ENCODE peak calls at places on chromosome 18, in five cellular contexts. One of them, this sample, is unnamed. For H3K4me1, the result is how much of the 10 kb centered on the place peaks cover.

GRCh38 chr18:65751145-65752085 is 603 bp downstream of the CDH7 start:
- DNase-seq in breast epithelium: no peak
- DNase-seq in cardiac muscle cell: peak
- DNase-seq in mucosa of descending colon: no peak
- DNase-seq in HCT116: no peak
- DNase-seq in this sample: no peak

GRCh38 chr18:3675446-3675845 is 225.5 kb downstream of the TGIF1 start:
- DNase-seq in HCT116: no peak
- DNase-seq in breast epithelium: no peak
- DNase-seq in cardiac muscle cell: no peak
- DNase-seq in mucosa of descending colon: no peak
- DNase-seq in this sample: no peak

GRCh38 chr18:26911840-26912239 is 46.3 kb upstream of the AQP4 start:
- DNase-seq in breast epithelium: no peak
- DNase-seq in mucosa of descending colon: no peak
- DNase-seq in cardiac muscle cell: peak
- DNase-seq in HCT116: no peak
- DNase-seq in this sample: no peak

GRCh38 chr18:9218052-9218451 is 81.5 kb downstream of the ANKRD12 start:
- DNase-seq in HCT116: no peak
- DNase-seq in mucosa of descending colon: no peak
- DNase-seq in cardiac muscle cell: no peak
- DNase-seq in breast epithelium: no peak
- DNase-seq in this sample: no peak

GRCh38 chr18:14917311-14917710 is 169.3 kb downstream of the ANKRD30B start:
- DNase-seq in breast epithelium: no peak
- DNase-seq in HCT116: no peak
- DNase-seq in mucosa of descending colon: no peak
- DNase-seq in cardiac muscle cell: no peak
- DNase-seq in this sample: no peak

GRCh38 chr18:57004366-57005121 is 142.3 kb upstream of the BOD1L2 start:
- DNase-seq in breast epithelium: no peak
- DNase-seq in cardiac muscle cell: no peak
- DNase-seq in HCT116: no peak
- DNase-seq in mucosa of descending colon: no peak
- DNase-seq in this sample: no peak

GRCh38 chr18:58405107-58405898 is 223.6 kb downstream of the ALPK2 start:
- DNase-seq in breast epithelium: no peak
- DNase-seq in HCT116: no peak
- DNase-seq in cardiac muscle cell: no peak
- DNase-seq in mucosa of descending colon: no peak
- DNase-seq in this sample: no peak

GRCh38 chr18:67318651-67319050 is 197.9 kb downstream of the DSEL start:
- DNase-seq in breast epithelium: no peak
- DNase-seq in cardiac muscle cell: no peak
- DNase-seq in mucosa of descending colon: no peak
- DNase-seq in HCT116: no peak
- DNase-seq in this sample: no peak

GRCh38 chr18:45589559-45590041 is 25.7 kb upstream of the SLC14A2 start:
- DNase-seq in HCT116: no peak
- DNase-seq in cardiac muscle cell: no peak
- DNase-seq in mucosa of descending colon: no peak
- DNase-seq in breast epithelium: no peak
- DNase-seq in this sample: no peak
- H3K4me3 ChIP-seq in HCT116: no peak
- H3K4me3 ChIP-seq in cardiac muscle cell: no peak
- H3K4me3 ChIP-seq in mucosa of descending colon: no peak
- H3K4me3 ChIP-seq in breast epithelium: no peak
- H3K4me3 ChIP-seq in this sample: no peak

DNA sequence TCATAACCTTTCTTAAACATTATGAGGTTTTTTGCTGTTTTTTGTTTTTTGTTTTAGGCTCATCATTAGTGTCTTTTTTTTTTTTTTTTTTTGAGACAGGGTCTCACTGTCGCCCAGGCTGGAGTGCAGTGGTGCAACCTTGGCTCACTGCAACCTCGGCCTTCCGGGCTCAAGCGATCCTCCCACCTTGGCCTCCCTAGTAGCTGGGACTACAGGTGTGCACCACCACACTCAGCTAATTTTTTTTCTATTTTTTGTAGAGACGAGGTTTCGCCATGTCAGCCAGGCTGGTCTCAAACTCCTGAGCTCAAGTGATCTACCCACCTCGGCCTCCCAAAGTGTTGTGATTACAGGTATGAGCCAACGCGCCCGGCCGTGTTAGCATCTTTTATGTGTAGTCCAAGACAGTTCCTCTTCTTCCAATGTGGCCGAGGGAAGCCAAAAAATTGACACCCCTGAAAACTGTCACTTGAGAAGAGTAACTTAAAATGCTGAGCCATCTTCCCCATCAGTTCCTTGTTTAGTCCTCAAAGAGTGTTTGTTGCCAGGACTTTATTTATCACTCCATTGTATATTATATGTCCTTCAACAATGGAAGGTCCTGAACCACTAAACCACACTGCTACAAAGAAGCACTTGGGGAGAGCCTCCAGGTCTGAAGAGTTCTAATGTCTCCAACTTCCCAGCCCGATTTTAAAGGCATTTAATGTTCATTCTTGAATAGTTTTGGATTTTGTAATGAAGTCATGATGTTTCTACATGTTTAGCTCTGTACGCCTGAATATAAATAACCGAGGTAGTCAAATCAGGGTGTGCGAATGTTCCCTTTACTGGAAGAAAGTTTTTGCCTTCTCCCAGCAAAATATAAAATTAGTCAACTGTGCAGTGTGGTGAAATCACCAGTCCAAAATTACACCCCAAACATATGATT is 26.4 kb downstream of the ZNF516 start:
- DNase-seq in HCT116: no peak
- DNase-seq in mucosa of descending colon: no peak
- DNase-seq in cardiac muscle cell: no peak
- DNase-seq in breast epithelium: no peak
- DNase-seq in this sample: no peak
- H3K4me1 ChIP-seq in HCT116: under half
- H3K4me1 ChIP-seq in mucosa of descending colon: under half
- H3K4me1 ChIP-seq in cardiac muscle cell: under half
- H3K4me1 ChIP-seq in breast epithelium: under half
- H3K4me1 ChIP-seq in this sample: under half

GRCh38 chr18:12307251-12307736 is 747 bp upstream of the TUBB6 start:
- DNase-seq in breast epithelium: no peak
- DNase-seq in HCT116: no peak
- DNase-seq in cardiac muscle cell: peak
- DNase-seq in mucosa of descending colon: peak
- DNase-seq in this sample: peak
- TF ChIP-seq CTCF in breast epithelium: no peak
- TF ChIP-seq CTCF in HCT116: no peak
- TF ChIP-seq CTCF in cardiac muscle cell: peak
- TF ChIP-seq CTCF in mucosa of descending colon: no peak
- TF ChIP-seq CTCF in this sample: no peak

DNA sequence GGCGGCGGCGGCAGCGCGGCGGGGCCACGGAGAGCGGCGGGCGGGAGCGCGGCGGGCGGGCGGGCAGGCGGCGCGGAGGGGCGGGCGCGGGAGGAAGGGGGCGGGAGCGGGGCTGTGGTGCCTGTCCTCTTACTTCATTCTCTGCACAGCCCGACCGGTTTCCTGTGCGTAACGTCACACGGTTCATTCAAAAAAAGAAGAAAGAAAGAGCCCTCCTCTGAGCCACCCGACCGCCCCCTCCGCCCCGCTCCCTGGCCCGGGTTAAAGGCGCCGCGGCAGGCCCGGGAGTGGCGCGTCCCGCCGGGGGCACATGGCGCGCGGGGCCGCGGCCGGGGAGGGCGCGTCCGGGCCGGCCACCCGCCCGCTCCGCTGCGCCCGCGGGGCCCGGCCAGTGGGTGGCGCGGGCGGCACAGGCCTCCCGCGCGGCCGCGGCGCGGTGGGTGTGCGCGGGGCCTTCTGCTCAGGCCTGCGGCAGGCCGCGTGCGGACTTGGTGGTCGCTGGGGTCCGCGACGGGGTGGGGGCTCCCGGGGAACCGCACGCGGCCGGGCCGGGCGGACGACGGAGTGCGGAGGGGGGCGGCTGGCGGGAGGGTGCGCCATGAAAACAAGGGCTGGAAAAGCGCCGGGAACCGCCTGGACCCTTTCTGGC is 596 bp upstream of the BCL2 start:
- DNase-seq in breast epithelium: peak
- DNase-seq in mucosa of descending colon: peak
- DNase-seq in HCT116: peak
- DNase-seq in cardiac muscle cell: peak
- DNase-seq in this sample: peak
- H3K4me3 ChIP-seq in breast epithelium: peak
- H3K4me3 ChIP-seq in mucosa of descending colon: peak
- H3K4me3 ChIP-seq in HCT116: peak
- H3K4me3 ChIP-seq in cardiac muscle cell: peak
- H3K4me3 ChIP-seq in this sample: peak

GRCh38 chr18:70287731-70288130 is 1.1 kb upstream of the SOCS6 start:
- DNase-seq in HCT116: no peak
- DNase-seq in breast epithelium: no peak
- DNase-seq in cardiac muscle cell: no peak
- DNase-seq in mucosa of descending colon: no peak
- DNase-seq in this sample: no peak

GRCh38 chr18:70290482-70291294 is 1.8 kb downstream of the SOCS6 start:
- DNase-seq in breast epithelium: no peak
- DNase-seq in HCT116: no peak
- DNase-seq in cardiac muscle cell: no peak
- DNase-seq in mucosa of descending colon: no peak
- DNase-seq in this sample: no peak

GRCh38 chr18:70289351-70290330 is 796 bp downstream of the SOCS6 start:
- DNase-seq in breast epithelium: no peak
- DNase-seq in HCT116: no peak
- DNase-seq in cardiac muscle cell: peak
- DNase-seq in mucosa of descending colon: peak
- DNase-seq in this sample: no peak

GRCh38 chr18:70288851-70289328 is at the start of gene SOCS6:
- DNase-seq in breast epithelium: peak
- DNase-seq in mucosa of descending colon: peak
- DNase-seq in cardiac muscle cell: peak
- DNase-seq in HCT116: no peak
- DNase-seq in this sample: peak

GRCh38 chr18:70288171-70288850 is 534 bp upstream of the SOCS6 start:
- DNase-seq in HCT116: no peak
- DNase-seq in breast epithelium: peak
- DNase-seq in mucosa of descending colon: peak
- DNase-seq in cardiac muscle cell: no peak
- DNase-seq in this sample: peak
- H3K4me1 ChIP-seq in HCT116: half or more
- H3K4me1 ChIP-seq in breast epithelium: under half
- H3K4me1 ChIP-seq in mucosa of descending colon: under half
- H3K4me1 ChIP-seq in cardiac muscle cell: under half
- H3K4me1 ChIP-seq in this sample: under half

GRCh38 chr18:45741056-45741455 is 17.1 kb downstream of the SLC14A1 start:
- DNase-seq in cardiac muscle cell: no peak
- DNase-seq in breast epithelium: no peak
- DNase-seq in mucosa of descending colon: no peak
- DNase-seq in HCT116: no peak
- DNase-seq in this sample: no peak

GRCh38 chr18:45738660-45739059 is 14.7 kb downstream of the SLC14A1 start:
- DNase-seq in mucosa of descending colon: no peak
- DNase-seq in HCT116: no peak
- DNase-seq in cardiac muscle cell: no peak
- DNase-seq in breast epithelium: no peak
- DNase-seq in this sample: no peak

GRCh38 chr18:45734944-45735343 is 11.0 kb downstream of the SLC14A1 start:
- DNase-seq in HCT116: no peak
- DNase-seq in mucosa of descending colon: no peak
- DNase-seq in cardiac muscle cell: no peak
- DNase-seq in breast epithelium: no peak
- DNase-seq in this sample: no peak

GRCh38 chr18:45739268-45739667 is 15.3 kb downstream of the SLC14A1 start:
- DNase-seq in cardiac muscle cell: no peak
- DNase-seq in HCT116: no peak
- DNase-seq in mucosa of descending colon: no peak
- DNase-seq in breast epithelium: no peak
- DNase-seq in this sample: peak

GRCh38 chr18:45739848-45740247 is 15.9 kb downstream of the SLC14A1 start:
- DNase-seq in cardiac muscle cell: peak
- DNase-seq in HCT116: no peak
- DNase-seq in breast epithelium: no peak
- DNase-seq in mucosa of descending colon: no peak
- DNase-seq in this sample: no peak
- TF ChIP-seq CTCF in cardiac muscle cell: no peak
- TF ChIP-seq CTCF in HCT116: no peak
- TF ChIP-seq CTCF in breast epithelium: no peak
- TF ChIP-seq CTCF in mucosa of descending colon: no peak
- TF ChIP-seq CTCF in this sample: no peak

DNA sequence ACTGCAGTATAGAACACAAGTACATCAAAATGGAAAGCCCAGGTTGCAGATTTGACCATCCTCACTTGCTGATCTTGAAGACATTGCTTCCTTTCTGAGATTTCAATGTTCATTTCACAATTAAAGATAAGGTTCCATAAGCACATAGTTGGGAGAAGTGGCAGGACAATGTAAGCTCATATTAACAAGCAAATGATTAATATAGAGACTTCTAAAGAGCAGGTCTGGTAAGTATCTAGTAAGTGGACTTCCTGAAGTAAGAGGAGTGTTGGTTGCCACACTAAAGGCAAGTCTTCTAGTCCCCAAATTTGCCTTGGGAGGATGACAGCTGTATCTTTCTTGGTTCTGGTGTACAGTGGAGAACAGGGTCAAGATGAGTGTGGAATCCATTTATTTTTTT is 1.4 kb upstream of the PTPRM start:
- DNase-seq in mucosa of descending colon: no peak
- DNase-seq in cardiac muscle cell: no peak
- DNase-seq in HCT116: no peak
- DNase-seq in breast epithelium: no peak
- DNase-seq in this sample: no peak
- H3K4me3 ChIP-seq in mucosa of descending colon: no peak
- H3K4me3 ChIP-seq in cardiac muscle cell: no peak
- H3K4me3 ChIP-seq in HCT116: no peak
- H3K4me3 ChIP-seq in breast epithelium: peak
- H3K4me3 ChIP-seq in this sample: peak

DNA sequence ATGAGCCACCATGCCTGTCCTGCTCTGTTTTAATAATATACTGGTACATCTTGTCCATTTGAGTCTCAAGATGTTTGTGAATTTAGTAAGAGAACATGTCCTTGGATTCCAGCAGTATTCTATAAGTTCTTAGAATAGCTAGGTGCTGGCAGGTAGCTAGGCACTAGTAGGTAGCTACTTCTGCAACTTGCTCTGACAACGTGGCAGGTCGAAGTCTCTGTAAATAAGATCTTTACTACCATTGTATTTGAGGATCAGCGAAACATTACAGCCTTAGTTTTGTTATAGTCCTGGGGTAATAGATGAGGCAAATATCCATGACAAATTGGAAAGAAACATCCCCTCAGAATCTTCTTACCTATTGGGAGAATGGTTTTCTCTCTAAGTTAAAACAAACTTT is 14.2 kb upstream of the PRELID3A start:
- DNase-seq in breast epithelium: no peak
- DNase-seq in cardiac muscle cell: no peak
- DNase-seq in mucosa of descending colon: peak
- DNase-seq in HCT116: no peak
- DNase-seq in this sample: no peak
- H3K4me1 ChIP-seq in breast epithelium: under half
- H3K4me1 ChIP-seq in cardiac muscle cell: under half
- H3K4me1 ChIP-seq in mucosa of descending colon: under half
- H3K4me1 ChIP-seq in HCT116: under half
- H3K4me1 ChIP-seq in this sample: under half

DNA sequence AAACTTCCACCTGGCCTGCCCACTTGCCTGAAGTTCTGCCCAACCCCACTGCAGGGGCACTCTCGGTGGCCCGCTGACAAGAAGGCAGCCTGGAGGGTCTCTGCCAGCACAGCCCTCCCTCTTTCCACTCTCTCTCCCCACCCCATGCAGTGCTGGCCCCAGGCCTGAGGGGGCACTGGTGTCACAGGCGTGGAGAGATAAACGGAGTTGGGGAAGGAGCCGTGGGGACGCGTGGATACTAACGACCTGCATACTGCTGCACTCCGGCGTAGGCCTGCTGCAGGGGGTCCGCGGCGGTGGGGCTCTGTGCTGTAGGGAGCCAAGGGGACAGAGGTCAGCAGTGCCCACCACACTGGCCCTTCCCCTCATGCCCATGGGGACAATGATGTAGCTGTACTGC is 299.3 kb downstream of the CELF4 start:
- DNase-seq in breast epithelium: no peak
- DNase-seq in mucosa of descending colon: no peak
- DNase-seq in HCT116: no peak
- DNase-seq in cardiac muscle cell: peak
- DNase-seq in this sample: no peak
- TF ChIP-seq CTCF in breast epithelium: no peak
- TF ChIP-seq CTCF in mucosa of descending colon: no peak
- TF ChIP-seq CTCF in HCT116: peak
- TF ChIP-seq CTCF in cardiac muscle cell: no peak
- TF ChIP-seq CTCF in this sample: no peak

This sample was measured in heart right ventricle.